ENCODE peak calls at places on chromosomes 6 and 20, in nine cellular contexts. E, V, Z, W, J, X, L, G and M are unnamed samples.

GRCh38 chr20:21808863-21809664 is 103.6 kb downstream of the PAX1 start:
- DNase-seq in E (peak), V (peak), Z (no peak), W (peak), J (peak), X (no peak), L (peak), G (no peak), M (peak)

GRCh38 chr20:35329435-35330139 is 37.4 kb upstream of the FAM83C start:
- DNase-seq in E (peak), V (no peak), Z (peak), W (peak), J (peak), X (no peak), L (no peak), G (peak), M (no peak)

GRCh38 chr20:24157213-24157612 is 168.6 kb upstream of the GGTLC1 start:
- DNase-seq in E (no peak), V (no peak), Z (no peak), W (no peak), J (no peak), X (no peak), L (no peak), G (no peak), M (no peak)

GRCh38 chr6:128065072-128065471 is 164.2 kb upstream of the THEMIS start:
- DNase-seq in E (no peak), V (no peak), Z (no peak), W (no peak), J (no peak), X (no peak), L (no peak), G (no peak), M (no peak)

GRCh38 chr6:125858427-125859320 is 67.9 kb downstream of the NCOA7 start:
- DNase-seq in E (peak), V (peak), Z (peak), W (peak), J (peak), X (no peak), L (no peak), G (peak), M (no peak)

GRCh38 chr6:356828-357251 is 34.7 kb upstream of the IRF4 start:
- DNase-seq in E (no peak), V (no peak), Z (no peak), W (no peak), J (peak), X (no peak), L (peak), G (no peak), M (no peak)

GRCh38 chr20:58692579-58693225 is at the start of gene NPEPL1:
- DNase-seq in E (peak), V (peak), Z (no peak), W (peak), J (peak), X (peak), L (peak), G (peak), M (peak)

GRCh38 chr6:70764706-70765105 is 97.0 kb downstream of the SMAP1 start:
- DNase-seq in E (no peak), V (no peak), Z (no peak), W (no peak), J (no peak), X (no peak), L (no peak), G (no peak), M (no peak)

GRCh38 chr6:27545271-27546046 is 72.6 kb upstream of the ZNF184 start:
- DNase-seq in E (no peak), V (no peak), Z (peak), W (peak), J (peak), X (no peak), L (no peak), G (peak), M (no peak)

GRCh38 chr20:8132632-8133587 is 844 bp downstream of the PLCB1 start:
- DNase-seq in E (peak), V (peak), Z (no peak), W (peak), J (no peak), X (peak), L (peak), G (peak), M (no peak)

GRCh38 chr6:117449549-117450439 is 24.1 kb upstream of the ROS1 start:
- DNase-seq in E (peak), V (peak), Z (no peak), W (peak), J (peak), X (no peak), L (no peak), G (peak), M (no peak)

GRCh38 chr6:22113046-22113766 is 183.6 kb downstream of the PRL start:
- DNase-seq in E (no peak), V (peak), Z (peak), W (no peak), J (no peak), X (no peak), L (no peak), G (peak), M (no peak)

GRCh38 chr6:41073968-41074691 is 1.4 kb downstream of the NFYA start:
- DNase-seq in E (no peak), V (no peak), Z (no peak), W (no peak), J (no peak), X (no peak), L (no peak), G (no peak), M (no peak)

GRCh38 chr6:138577151-138577915 is 78.0 kb upstream of the NHSL1 start:
- DNase-seq in E (no peak), V (no peak), Z (no peak), W (no peak), J (no peak), X (no peak), L (no peak), G (no peak), M (no peak)

GRCh38 chr6:40887904-40888303 is 151.1 kb downstream of the UNC5CL start:
- DNase-seq in E (no peak), V (no peak), Z (no peak), W (no peak), J (no peak), X (no peak), L (no peak), G (no peak), M (no peak)

GRCh38 chr6:9612489-9612888 is 802.4 kb downstream of the TFAP2A start:
- DNase-seq in E (no peak), V (no peak), Z (no peak), W (no peak), J (no peak), X (no peak), L (no peak), G (no peak), M (no peak)

GRCh38 chr6:81751388-81752083 is 945 bp downstream of the TENT5A start:
- DNase-seq in E (peak), V (peak), Z (no peak), W (peak), J (peak), X (peak), L (peak), G (peak), M (peak)

GRCh38 chr6:1604991-1605821 is 4.5 kb upstream of the FOXC1 start:
- DNase-seq in E (no peak), V (no peak), Z (no peak), W (no peak), J (no peak), X (peak), L (no peak), G (no peak), M (no peak)

GRCh38 chr6:128319946-128320345 is 200.5 kb downstream of the PTPRK start:
- DNase-seq in E (no peak), V (no peak), Z (no peak), W (no peak), J (no peak), X (no peak), L (no peak), G (no peak), M (no peak)

GRCh38 chr20:34713194-34713943 is 9.2 kb downstream of the TP53INP2 start:
- DNase-seq in E (no peak), V (peak), Z (peak), W (no peak), J (no peak), X (peak), L (no peak), G (peak), M (no peak)

GRCh38 chr6:39821739-39822532 is 29.8 kb downstream of the DAAM2 start:
- DNase-seq in E (no peak), V (peak), Z (no peak), W (no peak), J (no peak), X (no peak), L (peak), G (no peak), M (no peak)

GRCh38 chr6:138803914-138804313 is 8.0 kb downstream of the ECT2L start:
- DNase-seq in E (no peak), V (no peak), Z (no peak), W (no peak), J (no peak), X (no peak), L (no peak), G (no peak), M (no peak)

GRCh38 chr20:53126185-53126584 is 154.0 kb downstream of the TSHZ2 start:
- DNase-seq in E (no peak), V (no peak), Z (no peak), W (no peak), J (no peak), X (no peak), L (no peak), G (peak), M (no peak)

GRCh38 chr6:90369024-90369519 is 72.4 kb upstream of the BACH2 start:
- DNase-seq in E (peak), V (peak), Z (peak), W (no peak), J (peak), X (no peak), L (peak), G (peak), M (no peak)

GRCh38 chr20:17658648-17658993 is 23.4 kb downstream of the RRBP1 start:
- DNase-seq in E (no peak), V (no peak), Z (no peak), W (no peak), J (no peak), X (no peak), L (no peak), G (no peak), M (no peak)

GRCh38 chr6:127514396-127515227 is 4.5 kb downstream of the MTCL3 start:
- DNase-seq in E (peak), V (peak), Z (no peak), W (peak), J (no peak), X (peak), L (peak), G (peak), M (no peak)

GRCh38 chr6:27049863-27050781 is 197.4 kb upstream of the PRSS16 start:
- DNase-seq in E (no peak), V (no peak), Z (peak), W (peak), J (no peak), X (no peak), L (no peak), G (peak), M (no peak)

GRCh38 chr6:167090171-167090570 is 32.7 kb upstream of the CCR6 start:
- DNase-seq in E (no peak), V (no peak), Z (no peak), W (no peak), J (no peak), X (no peak), L (no peak), G (no peak), M (no peak)

GRCh38 chr20:50721881-50722281 is 9.5 kb upstream of the PARD6B start:
- DNase-seq in E (no peak), V (peak), Z (no peak), W (no peak), J (no peak), X (peak), L (peak), G (no peak), M (no peak)

GRCh38 chr20:29878281-29878741 is 1379.2 kb upstream of the DEFB115 start:
- DNase-seq in E (peak), V (no peak), Z (no peak), W (no peak), J (peak), X (peak), L (no peak), G (no peak), M (no peak)

GRCh38 chr6:16837217-16837972 is 76.1 kb upstream of the ATXN1 start:
- DNase-seq in E (no peak), V (no peak), Z (no peak), W (no peak), J (no peak), X (no peak), L (no peak), G (no peak), M (no peak)

GRCh38 chr6:111427341-111428116 is 55.5 kb downstream of the REV3L start:
- DNase-seq in E (no peak), V (no peak), Z (peak), W (no peak), J (peak), X (no peak), L (no peak), G (peak), M (no peak)

GRCh38 chr6:112626468-112627082 is 279.4 kb downstream of the RFPL4B start:
- DNase-seq in E (no peak), V (no peak), Z (no peak), W (no peak), J (no peak), X (no peak), L (no peak), G (peak), M (no peak)

GRCh38 chr6:167247814-167248595 is 43.1 kb upstream of the UNC93A start:
- DNase-seq in E (no peak), V (no peak), Z (no peak), W (no peak), J (no peak), X (no peak), L (no peak), G (no peak), M (no peak)

GRCh38 chr6:131368077-131368911 is 204.7 kb upstream of the ARG1 start:
- DNase-seq in E (peak), V (peak), Z (no peak), W (no peak), J (peak), X (no peak), L (peak), G (no peak), M (peak)

GRCh38 chr20:51529758-51530157 is 12.8 kb downstream of the NFATC2 start:
- DNase-seq in E (peak), V (no peak), Z (no peak), W (no peak), J (no peak), X (no peak), L (no peak), G (no peak), M (no peak)

GRCh38 chr20:46307139-46307998 is 929 bp downstream of the CDH22 start:
- DNase-seq in E (peak), V (no peak), Z (no peak), W (peak), J (peak), X (no peak), L (peak), G (peak), M (peak)

GRCh38 chr6:1796706-1797529 is 187.2 kb downstream of the FOXC1 start:
- DNase-seq in E (peak), V (no peak), Z (no peak), W (no peak), J (peak), X (no peak), L (no peak), G (no peak), M (no peak)

GRCh38 chr20:44888226-44889103 is 3.0 kb downstream of the YWHAB start:
- DNase-seq in E (no peak), V (no peak), Z (no peak), W (no peak), J (no peak), X (no peak), L (no peak), G (peak), M (no peak)
- TF ChIP-seq CTCF in E (peak), V (no peak), Z (peak), W (no peak), J (no peak), X (no peak), L (peak), G (peak), M (no peak)

GRCh38 chr20:33664762-33665144 is 2.0 kb upstream of the ACTL10 start:
- DNase-seq in E (no peak), V (no peak), Z (no peak), W (no peak), J (no peak), X (no peak), L (peak), G (no peak), M (no peak)

GRCh38 chr20:33667245-33668086 is 723 bp downstream of the ACTL10 start:
- DNase-seq in E (peak), V (peak), Z (no peak), W (no peak), J (peak), X (peak), L (peak), G (peak), M (peak)

GRCh38 chr20:33668087-33668790 is 1.5 kb downstream of the ACTL10 start:
- DNase-seq in E (no peak), V (peak), Z (no peak), W (peak), J (peak), X (peak), L (peak), G (no peak), M (no peak)

GRCh38 chr20:33668791-33669155 is 2.0 kb downstream of the ACTL10 start:
- DNase-seq in E (no peak), V (no peak), Z (no peak), W (no peak), J (no peak), X (no peak), L (peak), G (no peak), M (no peak)

DNA sequence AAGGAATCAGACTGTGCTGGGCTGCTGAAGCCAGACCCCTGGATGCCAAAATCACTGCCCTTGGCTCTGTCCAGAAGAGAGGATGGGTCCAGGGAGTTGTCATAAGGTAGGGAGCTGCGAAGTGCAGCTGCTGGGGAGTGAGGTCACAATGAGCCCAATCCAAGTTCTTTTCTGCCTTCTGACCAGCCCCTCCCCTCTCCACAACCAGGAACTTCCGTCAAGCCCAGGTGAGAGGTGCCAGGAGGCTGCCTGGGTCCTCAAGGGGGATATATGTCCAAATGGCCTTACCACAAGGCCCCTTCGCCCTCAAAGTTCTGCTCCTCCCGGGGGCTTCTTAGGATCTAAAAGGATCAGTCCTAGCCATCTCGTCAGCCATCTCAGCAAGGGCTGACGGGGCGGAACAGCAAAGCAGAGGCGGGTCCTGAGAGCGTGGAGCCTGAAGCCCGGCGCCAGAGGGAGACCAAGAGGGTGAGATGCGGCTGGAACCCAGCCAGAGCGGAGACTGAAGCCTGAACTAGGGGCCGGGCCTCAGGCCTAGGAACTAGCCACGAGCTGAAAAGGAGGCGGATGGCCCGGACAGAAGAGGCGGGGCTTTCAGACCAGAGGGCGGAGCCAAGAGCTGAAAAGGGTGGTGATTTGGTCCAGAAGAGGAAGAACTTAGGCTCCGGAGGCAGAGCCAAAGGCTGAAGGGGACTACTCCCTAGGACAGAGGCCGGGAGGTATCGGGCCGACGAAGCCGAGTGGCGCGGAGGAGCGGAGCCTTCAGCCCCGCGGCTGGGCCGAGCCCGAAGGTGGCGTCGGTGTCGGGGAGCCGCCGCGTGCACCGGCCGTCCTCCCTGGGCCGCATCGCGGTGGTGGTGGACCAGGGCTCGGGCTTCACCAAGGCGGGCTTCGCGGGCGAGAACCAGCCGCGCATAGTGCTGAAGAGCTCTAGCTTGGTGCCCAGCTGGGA is at the start of gene ACTL10:
- DNase-seq in E (peak), V (peak), Z (peak), W (peak), J (peak), X (peak), L (peak), G (peak), M (peak)
- TF ChIP-seq CTCF in E (peak), V (no peak), Z (peak), W (no peak), J (peak), X (no peak), L (peak), G (no peak), M (no peak)

GRCh38 chr20:39676857-39677351 is 714.8 kb downstream of the DHX35 start:
- DNase-seq in E (peak), V (no peak), Z (no peak), W (no peak), J (peak), X (no peak), L (no peak), G (peak), M (no peak)
- TF ChIP-seq CTCF in E (peak), V (no peak), Z (peak), W (no peak), J (peak), X (no peak), L (no peak), G (peak), M (no peak)

DNA sequence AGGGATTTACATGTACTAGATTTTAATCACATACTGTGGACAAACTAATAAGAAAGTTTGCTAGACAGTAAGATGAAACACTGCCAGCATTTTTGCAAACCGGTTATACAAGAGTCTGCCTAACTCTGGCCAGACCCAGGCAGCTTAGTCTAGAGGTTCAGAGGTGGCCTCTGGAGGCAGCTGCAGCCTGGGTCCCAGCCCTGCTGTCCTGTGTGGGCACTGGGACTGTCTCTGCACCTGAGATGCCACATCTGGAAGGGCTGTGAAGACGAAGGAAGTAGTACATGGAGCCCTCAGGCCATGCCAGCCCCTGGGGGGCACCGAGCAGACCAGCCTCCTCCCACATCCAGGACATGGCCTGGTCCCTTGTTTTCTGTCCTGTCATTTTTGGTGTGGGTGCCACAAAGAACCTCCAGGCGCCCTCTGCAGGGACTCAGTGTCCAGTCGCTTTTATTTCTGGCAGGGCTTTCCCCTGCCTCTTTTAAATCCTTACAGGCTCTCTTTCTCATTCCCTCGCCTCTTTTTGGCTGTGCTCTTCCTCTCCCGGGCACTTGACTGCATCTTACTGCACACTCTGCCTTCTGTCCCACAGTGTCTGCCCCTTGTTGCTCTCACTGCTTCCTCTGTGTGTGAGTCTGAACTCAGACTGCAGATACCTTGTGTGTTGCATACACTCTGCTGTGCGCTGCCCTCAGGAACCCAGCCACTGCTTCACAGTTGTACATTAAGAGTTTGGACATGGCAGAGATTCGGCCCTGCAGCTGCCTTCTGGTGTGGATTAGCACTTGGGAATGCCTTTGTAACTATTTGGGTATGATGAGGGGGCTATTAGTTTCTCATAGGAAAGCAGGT is 216.7 kb downstream of the ZDHHC14 start:
- DNase-seq in E (peak), V (peak), Z (no peak), W (peak), J (peak), X (peak), L (peak), G (peak), M (no peak)
- TF ChIP-seq CTCF in E (peak), V (peak), Z (peak), W (no peak), J (peak), X (no peak), L (peak), G (peak), M (no peak)

GRCh38 chr6:5617179-5617578 is 355.9 kb downstream of the FARS2 start:
- DNase-seq in E (no peak), V (no peak), Z (no peak), W (no peak), J (no peak), X (no peak), L (no peak), G (no peak), M (no peak)
- TF ChIP-seq CTCF in E (no peak), V (no peak), Z (no peak), W (no peak), J (no peak), X (no peak), L (no peak), G (no peak), M (no peak)